ENCODE peak calls at places on chromosomes 16 and 17, in five cellular contexts. Q is hepatic stellate cell, F is SHP77, U is M059J, T is hippocampal formation. N is an unnamed sample.

GRCh38 chr16:71424626-71425025 is 17.2 kb downstream of the TLE7 start:
- DNase-seq in Q (no peak), F (no peak), U (no peak), T (no peak), N (no peak)

GRCh38 chr16:74025-74424 is 1.6 kb upstream of the RHBDF1 start:
- DNase-seq in Q (no peak), F (no peak), U (no peak), T (no peak), N (no peak)

GRCh38 chr17:10155334-10156081 is 42.9 kb downstream of the GAS7 start:
- DNase-seq in Q (no peak), F (no peak), U (peak), T (no peak), N (no peak)

GRCh38 chr17:58060596-58061191 is 22.5 kb upstream of the DYNLL2 start:
- DNase-seq in Q (no peak), F (no peak), U (peak), T (peak), N (no peak)

GRCh38 chr16:65510850-65511249 is 389.0 kb upstream of the CDH11 start:
- DNase-seq in Q (peak), F (no peak), U (peak), T (no peak), N (no peak)

GRCh38 chr16:23466162-23466885 is 13.3 kb upstream of the COG7 start:
- DNase-seq in Q (peak), F (no peak), U (peak), T (no peak), N (no peak)

GRCh38 chr16:24721830-24722238 is 7.6 kb upstream of the TNRC6A start:
- DNase-seq in Q (no peak), F (no peak), U (peak), T (no peak), N (no peak)

GRCh38 chr16:27879601-27880247 is 183.8 kb downstream of the GSG1L start:
- DNase-seq in Q (no peak), F (no peak), U (no peak), T (no peak), N (no peak)

GRCh38 chr17:31900877-31901276 is 631 bp downstream of the UTP6 start:
- DNase-seq in Q (no peak), F (peak), U (peak), T (no peak), N (no peak)

GRCh38 chr16:77223184-77223583 is 24.0 kb downstream of the SYCE1L start:
- DNase-seq in Q (no peak), F (peak), U (peak), T (no peak), N (no peak)

N was measured in SK-N-DZ.